ENCODE peak calls at places on chromosomes 2 and 18, in ten cellular contexts. One of them, this sample, is unnamed.
A peak's percentile ranks its signal among the peaks of the same experiment; 100 is the strongest.

GRCh38 chr2:231200805-231201474 is 2.5 kb downstream of the ARMC9 start:
- DNase-seq in cerebellar cortex: no peak
- DNase-seq in activated T-cell treated with anti-CD3 and anti-CD28 coated beads for 1 hour: no peak
- DNase-seq in IMR-90: peak; percentile 63
- DNase-seq in CD4-positive, alpha-beta T cell: no peak
- DNase-seq in COLO829: peak; percentile 58
- DNase-seq in left kidney: no peak
- DNase-seq in stimulated activated naive CD4-positive, alpha-beta T cell: no peak
- DNase-seq in NCI-H1105: no peak
- DNase-seq in H7: no peak
- DNase-seq in this sample: peak; percentile 28

GRCh38 chr2:136110528-136110927 is 7.4 kb downstream of the CXCR4 start:
- DNase-seq in cerebellar cortex: no peak
- DNase-seq in activated T-cell treated with anti-CD3 and anti-CD28 coated beads for 1 hour: no peak
- DNase-seq in IMR-90: no peak
- DNase-seq in CD4-positive, alpha-beta T cell: no peak
- DNase-seq in COLO829: no peak
- DNase-seq in left kidney: no peak
- DNase-seq in stimulated activated naive CD4-positive, alpha-beta T cell: no peak
- DNase-seq in NCI-H1105: no peak
- DNase-seq in H7: no peak
- DNase-seq in this sample: no peak

GRCh38 chr2:54559593-54560145 is 103.5 kb downstream of the SPTBN1 start:
- DNase-seq in cerebellar cortex: peak; percentile 41
- DNase-seq in activated T-cell treated with anti-CD3 and anti-CD28 coated beads for 1 hour: no peak
- DNase-seq in IMR-90: peak; percentile 87
- DNase-seq in CD4-positive, alpha-beta T cell: no peak
- DNase-seq in COLO829: peak; percentile 88
- DNase-seq in left kidney: peak; percentile 76
- DNase-seq in stimulated activated naive CD4-positive, alpha-beta T cell: peak; percentile 25
- DNase-seq in NCI-H1105: no peak
- DNase-seq in H7: peak; percentile 46
- DNase-seq in this sample: peak; percentile 78

GRCh38 chr18:76620326-76620813 is 125.3 kb upstream of the ZNF516 start:
- DNase-seq in cerebellar cortex: peak; percentile 18
- DNase-seq in activated T-cell treated with anti-CD3 and anti-CD28 coated beads for 1 hour: peak; percentile 11
- DNase-seq in IMR-90: peak; percentile 77
- DNase-seq in CD4-positive, alpha-beta T cell: no peak
- DNase-seq in COLO829: peak; percentile 31
- DNase-seq in left kidney: peak; percentile 95
- DNase-seq in stimulated activated naive CD4-positive, alpha-beta T cell: peak; percentile 6
- DNase-seq in NCI-H1105: peak; percentile 26
- DNase-seq in H7: peak; percentile 93
- DNase-seq in this sample: peak; percentile 82

GRCh38 chr18:53864758-53865157 is 359.7 kb downstream of the MBD2 start:
- DNase-seq in cerebellar cortex: no peak
- DNase-seq in activated T-cell treated with anti-CD3 and anti-CD28 coated beads for 1 hour: no peak
- DNase-seq in IMR-90: no peak
- DNase-seq in CD4-positive, alpha-beta T cell: no peak
- DNase-seq in COLO829: no peak
- DNase-seq in left kidney: peak; percentile 5
- DNase-seq in stimulated activated naive CD4-positive, alpha-beta T cell: no peak
- DNase-seq in NCI-H1105: no peak
- DNase-seq in H7: peak; percentile 10
- DNase-seq in this sample: peak; percentile 37

GRCh38 chr2:21276163-21276562 is 152.4 kb downstream of the TDRD15 start:
- DNase-seq in cerebellar cortex: no peak
- DNase-seq in activated T-cell treated with anti-CD3 and anti-CD28 coated beads for 1 hour: no peak
- DNase-seq in IMR-90: no peak
- DNase-seq in CD4-positive, alpha-beta T cell: no peak
- DNase-seq in COLO829: no peak
- DNase-seq in left kidney: no peak
- DNase-seq in stimulated activated naive CD4-positive, alpha-beta T cell: no peak
- DNase-seq in NCI-H1105: peak; percentile 8
- DNase-seq in H7: no peak
- DNase-seq in this sample: no peak

GRCh38 chr2:67065046-67065445 is 332.1 kb upstream of the ETAA1 start:
- DNase-seq in cerebellar cortex: no peak
- DNase-seq in activated T-cell treated with anti-CD3 and anti-CD28 coated beads for 1 hour: no peak
- DNase-seq in IMR-90: no peak
- DNase-seq in CD4-positive, alpha-beta T cell: no peak
- DNase-seq in COLO829: no peak
- DNase-seq in left kidney: no peak
- DNase-seq in stimulated activated naive CD4-positive, alpha-beta T cell: no peak
- DNase-seq in NCI-H1105: no peak
- DNase-seq in H7: no peak
- DNase-seq in this sample: peak; percentile 60

GRCh38 chr2:184339966-184340365 is 258.4 kb upstream of the ZNF804A start:
- DNase-seq in cerebellar cortex: no peak
- DNase-seq in activated T-cell treated with anti-CD3 and anti-CD28 coated beads for 1 hour: no peak
- DNase-seq in IMR-90: no peak
- DNase-seq in CD4-positive, alpha-beta T cell: no peak
- DNase-seq in COLO829: no peak
- DNase-seq in left kidney: no peak
- DNase-seq in stimulated activated naive CD4-positive, alpha-beta T cell: no peak
- DNase-seq in NCI-H1105: no peak
- DNase-seq in H7: no peak
- DNase-seq in this sample: peak; percentile 24

GRCh38 chr2:177147093-177147694 is 65.4 kb upstream of the HNRNPA3 start:
- DNase-seq in cerebellar cortex: peak; percentile 84
- DNase-seq in activated T-cell treated with anti-CD3 and anti-CD28 coated beads for 1 hour: no peak
- DNase-seq in IMR-90: peak; percentile 58
- DNase-seq in CD4-positive, alpha-beta T cell: no peak
- DNase-seq in COLO829: peak; percentile 71
- DNase-seq in left kidney: peak; percentile 85
- DNase-seq in stimulated activated naive CD4-positive, alpha-beta T cell: peak; percentile 58
- DNase-seq in NCI-H1105: peak; percentile 41
- DNase-seq in H7: no peak
- DNase-seq in this sample: peak; percentile 88

GRCh38 chr2:84889332-84889731 is 8.4 kb upstream of the TRABD2A start:
- DNase-seq in cerebellar cortex: no peak
- DNase-seq in activated T-cell treated with anti-CD3 and anti-CD28 coated beads for 1 hour: no peak
- DNase-seq in IMR-90: no peak
- DNase-seq in CD4-positive, alpha-beta T cell: no peak
- DNase-seq in COLO829: no peak
- DNase-seq in left kidney: no peak
- DNase-seq in stimulated activated naive CD4-positive, alpha-beta T cell: no peak
- DNase-seq in NCI-H1105: no peak
- DNase-seq in H7: no peak
- DNase-seq in this sample: no peak

GRCh38 chr2:171260471-171261424 is 100.1 kb upstream of the TLK1 start:
- DNase-seq in cerebellar cortex: no peak
- DNase-seq in activated T-cell treated with anti-CD3 and anti-CD28 coated beads for 1 hour: no peak
- DNase-seq in IMR-90: no peak
- DNase-seq in CD4-positive, alpha-beta T cell: no peak
- DNase-seq in COLO829: no peak
- DNase-seq in left kidney: no peak
- DNase-seq in stimulated activated naive CD4-positive, alpha-beta T cell: no peak
- DNase-seq in NCI-H1105: no peak
- DNase-seq in H7: peak; percentile 68
- DNase-seq in this sample: peak; percentile 9

GRCh38 chr18:69655816-69656215 is 255.1 kb downstream of the DOK6 start:
- DNase-seq in cerebellar cortex: no peak
- DNase-seq in activated T-cell treated with anti-CD3 and anti-CD28 coated beads for 1 hour: no peak
- DNase-seq in IMR-90: no peak
- DNase-seq in CD4-positive, alpha-beta T cell: no peak
- DNase-seq in COLO829: peak; percentile 69
- DNase-seq in left kidney: no peak
- DNase-seq in stimulated activated naive CD4-positive, alpha-beta T cell: no peak
- DNase-seq in NCI-H1105: no peak
- DNase-seq in H7: no peak
- DNase-seq in this sample: no peak

GRCh38 chr2:54657664-54658083 is 65.8 kb upstream of the EML6 start:
- DNase-seq in cerebellar cortex: peak; percentile 76
- DNase-seq in activated T-cell treated with anti-CD3 and anti-CD28 coated beads for 1 hour: no peak
- DNase-seq in IMR-90: peak; percentile 39
- DNase-seq in CD4-positive, alpha-beta T cell: no peak
- DNase-seq in COLO829: peak; percentile 50
- DNase-seq in left kidney: peak; percentile 75
- DNase-seq in stimulated activated naive CD4-positive, alpha-beta T cell: peak; percentile 7
- DNase-seq in NCI-H1105: no peak
- DNase-seq in H7: peak; percentile 75
- DNase-seq in this sample: peak; percentile 39

GRCh38 chr18:74516271-74517235 is 17.7 kb upstream of the CNDP1 start:
- DNase-seq in cerebellar cortex: no peak
- DNase-seq in activated T-cell treated with anti-CD3 and anti-CD28 coated beads for 1 hour: no peak
- DNase-seq in IMR-90: no peak
- DNase-seq in CD4-positive, alpha-beta T cell: no peak
- DNase-seq in COLO829: no peak
- DNase-seq in left kidney: no peak
- DNase-seq in stimulated activated naive CD4-positive, alpha-beta T cell: no peak
- DNase-seq in NCI-H1105: no peak
- DNase-seq in H7: no peak
- DNase-seq in this sample: no peak

GRCh38 chr2:112607680-112608438 is 23.4 kb downstream of the CHCHD5 start:
- DNase-seq in cerebellar cortex: no peak
- DNase-seq in activated T-cell treated with anti-CD3 and anti-CD28 coated beads for 1 hour: no peak
- DNase-seq in IMR-90: no peak
- DNase-seq in CD4-positive, alpha-beta T cell: no peak
- DNase-seq in COLO829: no peak
- DNase-seq in left kidney: no peak
- DNase-seq in stimulated activated naive CD4-positive, alpha-beta T cell: no peak
- DNase-seq in NCI-H1105: no peak
- DNase-seq in H7: no peak
- DNase-seq in this sample: no peak

GRCh38 chr2:85133751-85134254 is 611 bp downstream of the TCF7L1 start:
- DNase-seq in cerebellar cortex: peak; percentile 17
- DNase-seq in activated T-cell treated with anti-CD3 and anti-CD28 coated beads for 1 hour: no peak
- DNase-seq in IMR-90: peak; percentile 46
- DNase-seq in CD4-positive, alpha-beta T cell: no peak
- DNase-seq in COLO829: no peak
- DNase-seq in left kidney: peak; percentile 81
- DNase-seq in stimulated activated naive CD4-positive, alpha-beta T cell: no peak
- DNase-seq in NCI-H1105: no peak
- DNase-seq in H7: peak; percentile 81
- DNase-seq in this sample: peak; percentile 49

GRCh38 chr2:218876562-218877219 is 4.0 kb upstream of the WNT10A start:
- DNase-seq in cerebellar cortex: peak; percentile 80
- DNase-seq in activated T-cell treated with anti-CD3 and anti-CD28 coated beads for 1 hour: peak; percentile 59
- DNase-seq in IMR-90: peak; percentile 56
- DNase-seq in CD4-positive, alpha-beta T cell: peak; percentile 64
- DNase-seq in COLO829: peak; percentile 68
- DNase-seq in left kidney: peak; percentile 89
- DNase-seq in stimulated activated naive CD4-positive, alpha-beta T cell: peak; percentile 76
- DNase-seq in NCI-H1105: peak; percentile 60
- DNase-seq in H7: peak; percentile 91
- DNase-seq in this sample: peak; percentile 82

GRCh38 chr2:31383471-31384153 is 30.9 kb downstream of the XDH start:
- DNase-seq in cerebellar cortex: no peak
- DNase-seq in activated T-cell treated with anti-CD3 and anti-CD28 coated beads for 1 hour: no peak
- DNase-seq in IMR-90: peak; percentile 75
- DNase-seq in CD4-positive, alpha-beta T cell: no peak
- DNase-seq in COLO829: no peak
- DNase-seq in left kidney: no peak
- DNase-seq in stimulated activated naive CD4-positive, alpha-beta T cell: no peak
- DNase-seq in NCI-H1105: no peak
- DNase-seq in H7: no peak
- DNase-seq in this sample: no peak

GRCh38 chr18:79609021-79609461 is 70.6 kb upstream of the CTDP1 start:
- DNase-seq in cerebellar cortex: no peak
- DNase-seq in activated T-cell treated with anti-CD3 and anti-CD28 coated beads for 1 hour: no peak
- DNase-seq in IMR-90: no peak
- DNase-seq in CD4-positive, alpha-beta T cell: no peak
- DNase-seq in COLO829: no peak
- DNase-seq in left kidney: peak; percentile 63
- DNase-seq in stimulated activated naive CD4-positive, alpha-beta T cell: no peak
- DNase-seq in NCI-H1105: no peak
- DNase-seq in H7: no peak
- DNase-seq in this sample: no peak

GRCh38 chr18:23291456-23292205 is 156.3 kb downstream of the CABLES1 start:
- DNase-seq in cerebellar cortex: no peak
- DNase-seq in activated T-cell treated with anti-CD3 and anti-CD28 coated beads for 1 hour: no peak
- DNase-seq in IMR-90: peak; percentile 74
- DNase-seq in CD4-positive, alpha-beta T cell: no peak
- DNase-seq in COLO829: no peak
- DNase-seq in left kidney: no peak
- DNase-seq in stimulated activated naive CD4-positive, alpha-beta T cell: no peak
- DNase-seq in NCI-H1105: no peak
- DNase-seq in H7: no peak
- DNase-seq in this sample: no peak

GRCh38 chr18:63515279-63515678 is 26.9 kb upstream of the SERPINB12 start:
- DNase-seq in cerebellar cortex: no peak
- DNase-seq in activated T-cell treated with anti-CD3 and anti-CD28 coated beads for 1 hour: no peak
- DNase-seq in IMR-90: no peak
- DNase-seq in CD4-positive, alpha-beta T cell: no peak
- DNase-seq in COLO829: no peak
- DNase-seq in left kidney: peak; percentile 21
- DNase-seq in stimulated activated naive CD4-positive, alpha-beta T cell: no peak
- DNase-seq in NCI-H1105: no peak
- DNase-seq in H7: no peak
- DNase-seq in this sample: no peak

GRCh38 chr2:179377296-179377695 is 112.7 kb upstream of the SESTD1 start:
- DNase-seq in cerebellar cortex: no peak
- DNase-seq in activated T-cell treated with anti-CD3 and anti-CD28 coated beads for 1 hour: no peak
- DNase-seq in IMR-90: peak; percentile 11
- DNase-seq in CD4-positive, alpha-beta T cell: no peak
- DNase-seq in COLO829: no peak
- DNase-seq in left kidney: no peak
- DNase-seq in stimulated activated naive CD4-positive, alpha-beta T cell: no peak
- DNase-seq in NCI-H1105: no peak
- DNase-seq in H7: no peak
- DNase-seq in this sample: no peak

GRCh38 chr18:77754475-77755044 is 504.9 kb downstream of the GALR1 start:
- DNase-seq in cerebellar cortex: no peak
- DNase-seq in activated T-cell treated with anti-CD3 and anti-CD28 coated beads for 1 hour: no peak
- DNase-seq in IMR-90: no peak
- DNase-seq in CD4-positive, alpha-beta T cell: no peak
- DNase-seq in COLO829: no peak
- DNase-seq in left kidney: no peak
- DNase-seq in stimulated activated naive CD4-positive, alpha-beta T cell: no peak
- DNase-seq in NCI-H1105: no peak
- DNase-seq in H7: peak; percentile 41
- DNase-seq in this sample: no peak

GRCh38 chr2:193556766-193557470 is 1362.2 kb upstream of the TMEFF2 start:
- DNase-seq in cerebellar cortex: no peak
- DNase-seq in activated T-cell treated with anti-CD3 and anti-CD28 coated beads for 1 hour: no peak
- DNase-seq in IMR-90: no peak
- DNase-seq in CD4-positive, alpha-beta T cell: no peak
- DNase-seq in COLO829: peak; percentile 1
- DNase-seq in left kidney: no peak
- DNase-seq in stimulated activated naive CD4-positive, alpha-beta T cell: no peak
- DNase-seq in NCI-H1105: no peak
- DNase-seq in H7: no peak
- DNase-seq in this sample: no peak

GRCh38 chr18:35171315-35171987 is 69.4 kb upstream of the ZNF397 start:
- DNase-seq in cerebellar cortex: no peak
- DNase-seq in activated T-cell treated with anti-CD3 and anti-CD28 coated beads for 1 hour: no peak
- DNase-seq in IMR-90: no peak
- DNase-seq in CD4-positive, alpha-beta T cell: no peak
- DNase-seq in COLO829: peak; percentile 35
- DNase-seq in left kidney: no peak
- DNase-seq in stimulated activated naive CD4-positive, alpha-beta T cell: no peak
- DNase-seq in NCI-H1105: no peak
- DNase-seq in H7: no peak
- DNase-seq in this sample: no peak

GRCh38 chr2:109331864-109332848 is 203.2 kb downstream of the SH3RF3 start:
- DNase-seq in cerebellar cortex: no peak
- DNase-seq in activated T-cell treated with anti-CD3 and anti-CD28 coated beads for 1 hour: no peak
- DNase-seq in IMR-90: peak; percentile 96
- DNase-seq in CD4-positive, alpha-beta T cell: no peak
- DNase-seq in COLO829: peak; percentile 63
- DNase-seq in left kidney: peak; percentile 28
- DNase-seq in stimulated activated naive CD4-positive, alpha-beta T cell: peak; percentile 26
- DNase-seq in NCI-H1105: no peak
- DNase-seq in H7: peak; percentile 61
- DNase-seq in this sample: peak; percentile 97

GRCh38 chr2:58106896-58107295 is 60.3 kb downstream of the VRK2 start:
- DNase-seq in cerebellar cortex: no peak
- DNase-seq in activated T-cell treated with anti-CD3 and anti-CD28 coated beads for 1 hour: no peak
- DNase-seq in IMR-90: peak; percentile 28
- DNase-seq in CD4-positive, alpha-beta T cell: no peak
- DNase-seq in COLO829: no peak
- DNase-seq in left kidney: no peak
- DNase-seq in stimulated activated naive CD4-positive, alpha-beta T cell: no peak
- DNase-seq in NCI-H1105: no peak
- DNase-seq in H7: no peak
- DNase-seq in this sample: no peak

GRCh38 chr2:42999391-42999811 is 207.0 kb upstream of the HAAO start:
- DNase-seq in cerebellar cortex: no peak
- DNase-seq in activated T-cell treated with anti-CD3 and anti-CD28 coated beads for 1 hour: no peak
- DNase-seq in IMR-90: no peak
- DNase-seq in CD4-positive, alpha-beta T cell: no peak
- DNase-seq in COLO829: no peak
- DNase-seq in left kidney: no peak
- DNase-seq in stimulated activated naive CD4-positive, alpha-beta T cell: no peak
- DNase-seq in NCI-H1105: no peak
- DNase-seq in H7: no peak
- DNase-seq in this sample: no peak